ENCODE peak calls at places on chromosome 22, in seven cellular contexts. B is OCI-LY7; I is CD4-positive, CD25-positive, alpha-beta regulatory T cell; P is CD8-positive, alpha-beta memory T cell; K is neural progenitor cell; G is spleen; D is uterus. X is an unnamed sample.

GRCh38 chr22:46830001-46830715 is 67.7 kb downstream of the TBC1D22A start:
- DNase-seq in D (no peak), B (no peak), I (no peak), K (no peak), P (no peak), G (peak; percentile 72), X (no peak)

GRCh38 chr22:36599771-36600170 is 70.8 kb upstream of the EIF3D start:
- DNase-seq in G (no peak), D (no peak), B (no peak), I (no peak), P (no peak), K (no peak), X (no peak)

GRCh38 chr22:37063436-37064420 is 12.2 kb downstream of the KCTD17 start:
- DNase-seq in G (no peak), I (no peak), D (no peak), P (no peak), B (no peak), K (no peak), X (no peak)

GRCh38 chr22:50276143-50276542 is 6.0 kb upstream of the MAPK11 start:
- DNase-seq in B (peak; percentile 86), I (peak; percentile 31), D (no peak), K (no peak), G (peak; percentile 87), P (peak; percentile 55), X (peak; percentile 68)

GRCh38 chr22:36986242-36986821 is 32.9 kb downstream of the TST start:
- DNase-seq in I (no peak), B (peak; percentile 29), D (no peak), K (peak; percentile 21), P (peak; percentile 18), G (no peak), X (no peak)

GRCh38 chr22:36180038-36180880 is 19.7 kb upstream of the APOL3 start:
- DNase-seq in K (peak; percentile 86), G (peak; percentile 95), B (peak; percentile 73), I (peak; percentile 72), D (peak; percentile 89), P (peak; percentile 79), X (peak; percentile 57)

GRCh38 chr22:23282986-23283385 is 102.7 kb downstream of the BCR start:
- DNase-seq in G (no peak), K (no peak), I (no peak), D (no peak), B (no peak), P (no peak), X (no peak)

GRCh38 chr22:50034126-50035081 is 21.8 kb upstream of the IL17REL start:
- DNase-seq in D (no peak), I (no peak), B (no peak), K (no peak), P (no peak), G (peak; percentile 56), X (no peak)

GRCh38 chr22:39612811-39613548 is 42.4 kb downstream of the CACNA1I start:
- DNase-seq in B (no peak), D (no peak), P (no peak), I (no peak), G (no peak), K (no peak), X (no peak)

GRCh38 chr22:17091851-17092250 is 7.1 kb downstream of the IL17RA start:
- DNase-seq in G (no peak), D (no peak), P (no peak), B (no peak), I (no peak), K (no peak), X (no peak)

GRCh38 chr22:27331526-27332281 is 469.9 kb downstream of the MN1 start:
- DNase-seq in K (peak; percentile 72), D (no peak), I (no peak), B (no peak), G (no peak), P (no peak), X (peak; percentile 4)

GRCh38 chr22:17972385-17973181 is 51.8 kb downstream of the MICAL3 start:
- DNase-seq in I (no peak), K (peak; percentile 32), G (peak; percentile 67), D (no peak), B (no peak), P (no peak), X (no peak)

GRCh38 chr22:41288245-41288946 is 2.4 kb upstream of the RANGAP1 start:
- DNase-seq in D (no peak), P (no peak), I (no peak), B (no peak), K (no peak), G (no peak), X (no peak)

GRCh38 chr22:49648053-49648452 is 179.6 kb downstream of the BRD1 start:
- DNase-seq in K (no peak), I (no peak), D (no peak), P (no peak), G (no peak), B (no peak), X (no peak)

GRCh38 chr22:38290347-38290746 is 17.5 kb upstream of the TMEM184B start:
- DNase-seq in K (no peak), D (no peak), P (no peak), B (peak; percentile 64), G (no peak), I (no peak), X (no peak)
- H3K27ac ChIP-seq in K (peak overlapping the region; percentile 76), D (no peak overlapping the region), P (no peak overlapping the region), B (peak overlapping the region; percentile 35), G (peak overlapping the region; percentile 60), I (no peak overlapping the region), X (no peak overlapping the region)

DNA sequence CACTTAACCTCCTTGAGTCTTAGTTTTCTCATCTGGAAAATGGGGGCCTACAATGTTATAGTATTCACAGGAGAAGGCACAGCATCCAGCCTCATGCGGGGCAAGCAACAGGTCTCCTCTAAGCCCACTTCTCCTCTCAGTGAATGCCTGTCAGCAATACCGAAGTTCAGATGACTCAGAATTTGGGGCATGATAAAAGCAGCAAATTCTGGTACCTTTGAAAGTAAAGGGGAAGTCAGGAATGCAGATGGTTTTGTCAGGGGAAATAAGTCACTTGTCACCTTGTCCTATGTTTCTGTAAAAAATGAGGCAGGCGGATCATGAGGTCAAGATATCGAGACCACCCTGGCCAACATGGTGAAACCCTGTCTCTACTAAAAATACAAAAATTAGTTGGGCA is 350.2 kb downstream of the LARGE1 start:
- DNase-seq in D (no peak), I (no peak), P (no peak), B (peak; percentile 27), G (no peak), K (no peak), X (no peak)
- H3K27ac ChIP-seq in D (no peak overlapping the region), I (no peak overlapping the region), P (no peak overlapping the region), B (peak overlapping the region; percentile 95), G (peak overlapping the region; percentile 75), K (no peak overlapping the region), X (no peak overlapping the region)

DNA sequence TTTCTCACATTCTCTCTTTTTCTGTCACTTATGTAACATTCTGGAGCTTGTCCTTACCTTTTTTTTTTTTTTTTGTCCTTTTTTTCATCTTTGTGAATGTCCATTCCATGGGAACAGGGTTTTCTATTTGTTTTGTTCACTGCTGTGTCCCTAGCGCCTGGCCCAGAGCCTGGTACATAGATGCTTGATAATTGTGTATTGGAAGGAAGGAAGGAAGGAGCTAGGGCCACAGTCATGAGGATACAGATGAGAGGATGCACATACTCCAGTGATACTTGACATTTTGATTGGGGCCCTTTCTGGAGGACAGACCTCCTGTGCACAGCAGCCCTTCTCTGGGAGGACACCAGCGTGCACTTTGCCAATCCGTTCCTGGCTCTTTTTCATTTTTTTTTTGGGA is 68.9 kb downstream of the KIAA1671 start:
- DNase-seq in G (no peak), I (no peak), P (no peak), B (no peak), D (no peak), K (no peak), X (no peak)
- H3K27ac ChIP-seq in G (no peak overlapping the region), I (no peak overlapping the region), P (no peak overlapping the region), B (no peak overlapping the region), D (no peak overlapping the region), K (no peak overlapping the region), X (no peak overlapping the region)

GRCh38 chr22:19291580-19292261 is at the start of gene CLTCL1:
- DNase-seq in D (peak; percentile 78), P (peak; percentile 72), K (peak; percentile 96), I (peak; percentile 69), G (peak; percentile 95), B (peak; percentile 82), X (peak; percentile 35)
- H3K27ac ChIP-seq in D (peak within 1 kb of the TSS; percentile 77), P (peak within 1 kb of the TSS; percentile 71), K (no peak within 1 kb of the TSS), I (no peak within 1 kb of the TSS), G (peak within 1 kb of the TSS; percentile 82), B (no peak within 1 kb of the TSS), X (peak within 1 kb of the TSS; percentile 67)

GRCh38 chr22:20084547-20085413 is 4.7 kb downstream of the DGCR8 start:
- DNase-seq in B (peak; percentile 41), K (peak; percentile 79), P (no peak), I (no peak), G (peak; percentile 74), D (no peak), X (no peak)
- H3K27ac ChIP-seq in B (no peak overlapping the region), K (peak overlapping the region; percentile 52), P (peak overlapping the region; percentile 70), I (peak overlapping the region; percentile 5), G (no peak overlapping the region), D (no peak overlapping the region), X (no peak overlapping the region)

DNA sequence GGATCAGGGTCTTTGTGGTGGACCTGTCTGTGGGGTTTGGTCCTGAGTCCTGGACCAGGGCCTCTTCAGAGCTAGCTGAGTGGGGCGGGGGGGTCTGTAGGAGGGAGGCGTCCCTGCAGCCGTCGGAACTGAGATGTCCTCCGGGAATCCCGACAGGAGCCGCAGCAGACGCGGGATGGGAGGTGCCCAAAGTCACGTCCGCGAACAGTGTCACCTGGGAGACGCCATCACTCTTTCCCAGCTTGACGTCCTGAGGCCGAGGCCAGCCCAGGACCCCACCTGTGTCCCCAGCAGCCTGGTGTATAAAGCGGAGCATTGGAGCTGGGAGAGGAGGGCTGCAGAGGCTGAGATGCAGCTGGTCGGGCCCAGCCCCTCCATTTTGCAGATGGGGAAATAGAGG is 1234.7 kb downstream of the BRD1 start:
- DNase-seq in D (no peak), K (no peak), P (no peak), I (no peak), G (no peak), B (no peak), X (no peak)
- H3K27ac ChIP-seq in D (no peak overlapping the region), K (no peak overlapping the region), P (no peak overlapping the region), I (no peak overlapping the region), G (no peak overlapping the region), B (no peak overlapping the region), X (no peak overlapping the region)

GRCh38 chr22:24414523-24414922 is 12.9 kb upstream of the ADORA2A start:
- DNase-seq in P (no peak), B (no peak), G (peak; percentile 64), K (no peak), D (no peak), I (no peak), X (no peak)
- H3K27ac ChIP-seq in P (no peak overlapping the region), B (no peak overlapping the region), G (no peak overlapping the region), K (no peak overlapping the region), D (no peak overlapping the region), I (no peak overlapping the region), X (no peak overlapping the region)

GRCh38 chr22:45335854-45336492 is 26.2 kb downstream of the FAM118A start:
- DNase-seq in D (no peak), I (no peak), G (no peak), K (no peak), P (no peak), B (no peak), X (no peak)

GRCh38 chr22:45334068-45334467 is 24.3 kb downstream of the FAM118A start:
- DNase-seq in B (no peak), I (no peak), K (no peak), D (no peak), P (no peak), G (no peak), X (no peak)

GRCh38 chr22:45334528-45334927 is 24.8 kb downstream of the FAM118A start:
- DNase-seq in P (no peak), D (no peak), G (no peak), K (no peak), B (no peak), I (no peak), X (peak; percentile 16)

GRCh38 chr22:45336971-45337431 is 27.3 kb downstream of the FAM118A start:
- DNase-seq in I (peak; percentile 34), P (no peak), D (peak; percentile 43), G (peak; percentile 83), B (no peak), K (no peak), X (peak; percentile 28)

GRCh38 chr22:45335021-45335818 is 25.5 kb downstream of the FAM118A start:
- DNase-seq in B (no peak), P (no peak), K (peak; percentile 66), D (no peak), I (no peak), G (no peak), X (peak; percentile 18)
- H3K27ac ChIP-seq in B (no peak overlapping the region), P (no peak overlapping the region), K (no peak overlapping the region), D (no peak overlapping the region), I (no peak overlapping the region), G (no peak overlapping the region), X (no peak overlapping the region)

X was measured in substantia nigra.